ENCODE peak calls at places on chromosomes 13 and 19, in six cellular contexts. J, D, P, S, H and M are unnamed samples.

GRCh38 chr19:48945817-48946216 is 8.9 kb upstream of the BAX start:
- DNase-seq in S (no peak), P (no peak), J (no peak), H (no peak), D (no peak), M (no peak)

GRCh38 chr13:76885203-76886004 is 801 bp downstream of the KCTD12 start:
- DNase-seq in J (peak), P (peak), H (peak), S (peak), D (no peak), M (peak)

GRCh38 chr19:46115396-46116109 is 8.9 kb downstream of the IGFL3 start:
- DNase-seq in J (peak), H (no peak), P (no peak), S (no peak), D (no peak), M (no peak)

GRCh38 chr13:20882206-20882605 is 20.3 kb downstream of the XPO4 start:
- DNase-seq in S (no peak), J (peak), P (peak), H (no peak), D (no peak), M (no peak)

GRCh38 chr19:48637948-48638830 is 1.0 kb upstream of the DBP start:
- DNase-seq in S (peak), J (peak), H (peak), P (peak), D (no peak), M (peak)

GRCh38 chr13:110637747-110638146 is 22.4 kb downstream of the NAXD start:
- DNase-seq in J (no peak), D (no peak), H (no peak), S (no peak), P (no peak), M (no peak)

GRCh38 chr19:54473071-54473941 is at the start of gene CDC42EP5:
- DNase-seq in D (no peak), J (peak), P (peak), S (peak), H (peak), M (peak)

GRCh38 chr19:7460562-7460966 is 28.3 kb downstream of the PEX11G start:
- DNase-seq in D (no peak), S (no peak), J (peak), H (no peak), P (no peak), M (no peak)

GRCh38 chr13:46116653-46117502 is 12.0 kb upstream of the CPB2 start:
- DNase-seq in D (no peak), H (no peak), P (no peak), S (no peak), J (no peak), M (no peak)

GRCh38 chr13:45721203-45721731 is 19.1 kb downstream of the CBY2 start:
- DNase-seq in J (no peak), H (no peak), P (no peak), D (no peak), S (no peak), M (no peak)

GRCh38 chr19:10290439-10290875 is 705 bp downstream of the ICAM5 start:
- DNase-seq in S (no peak), P (no peak), D (no peak), H (no peak), J (peak), M (no peak)

GRCh38 chr19:17347361-17347760 is 10.0 kb downstream of the GTPBP3 start:
- DNase-seq in J (peak), H (no peak), D (no peak), S (peak), P (peak), M (no peak)

GRCh38 chr13:100630564-100630963 is 42.0 kb upstream of the GGACT start:
- DNase-seq in H (no peak), J (no peak), S (no peak), P (no peak), D (no peak), M (no peak)

GRCh38 chr13:24851546-24851945 is 87.6 kb downstream of the RNF17 start:
- DNase-seq in D (no peak), H (no peak), P (no peak), J (peak), S (no peak), M (no peak)

GRCh38 chr13:42680748-42681147 is 100.6 kb upstream of the FAM216B start:
- DNase-seq in H (no peak), J (no peak), P (no peak), S (no peak), D (no peak), M (no peak)

GRCh38 chr19:14146789-14147216 is 10.4 kb upstream of the ASF1B start:
- DNase-seq in J (peak), S (no peak), H (no peak), D (no peak), P (no peak), M (no peak)

GRCh38 chr13:101144808-101145419 is 271.4 kb downstream of the NALCN start:
- DNase-seq in J (peak), D (no peak), P (no peak), S (no peak), H (no peak), M (no peak)

GRCh38 chr19:52600639-52601024 is 30.5 kb downstream of the ZNF701 start:
- DNase-seq in D (no peak), H (no peak), S (no peak), P (no peak), J (peak), M (peak)

GRCh38 chr13:67299072-67299635 is 69.0 kb upstream of the PCDH9 start:
- DNase-seq in J (peak), S (no peak), P (no peak), D (no peak), H (no peak), M (no peak)

GRCh38 chr19:48596679-48597465 is 9.7 kb upstream of the SPACA4 start:
- DNase-seq in S (no peak), J (no peak), H (no peak), D (no peak), P (no peak), M (peak)

GRCh38 chr19:40224342-40225148 is 1.9 kb downstream of the CCNP start:
- DNase-seq in S (no peak), J (no peak), D (no peak), H (no peak), P (no peak), M (no peak)

GRCh38 chr13:27788271-27788670 is 4.0 kb upstream of the GSX1 start:
- DNase-seq in D (no peak), J (no peak), H (no peak), P (no peak), S (no peak), M (no peak)

GRCh38 chr13:33744589-33745369 is 73.2 kb upstream of the RFC3 start:
- DNase-seq in P (no peak), D (no peak), H (no peak), S (no peak), J (no peak), M (no peak)

GRCh38 chr13:25865391-25865790 is 186.4 kb downstream of the SHISA2 start:
- DNase-seq in J (no peak), H (no peak), P (no peak), S (no peak), D (no peak), M (no peak)

GRCh38 chr13:64083396-64083795 is 2667.7 kb upstream of the PCDH20 start:
- DNase-seq in J (peak), H (no peak), P (no peak), S (no peak), D (no peak), M (no peak)

GRCh38 chr13:59318320-59318930 is 845.3 kb downstream of the DIAPH3 start:
- DNase-seq in D (no peak), P (peak), S (no peak), J (peak), H (peak), M (peak)

GRCh38 chr13:43797154-43797553 is 10.4 kb upstream of the ENOX1 start:
- DNase-seq in D (no peak), S (no peak), P (no peak), J (no peak), H (no peak), M (no peak)

GRCh38 chr13:43797869-43798268 is 11.1 kb upstream of the ENOX1 start:
- DNase-seq in P (no peak), S (no peak), J (peak), H (no peak), D (no peak), M (no peak)

GRCh38 chr13:43787518-43787891 is 733 bp upstream of the ENOX1 start:
- DNase-seq in H (no peak), P (no peak), D (no peak), S (no peak), J (no peak), M (no peak)

GRCh38 chr13:43787998-43788397 is 1.2 kb upstream of the ENOX1 start:
- DNase-seq in S (no peak), H (no peak), P (no peak), D (no peak), J (peak), M (no peak)

GRCh38 chr13:43792456-43792855 is 5.7 kb upstream of the ENOX1 start:
- DNase-seq in P (no peak), S (no peak), H (no peak), D (no peak), J (no peak), M (no peak)
- TF ChIP-seq CTCF in P (no peak), S (no peak), H (no peak), D (no peak), J (no peak), M (no peak)

DNA sequence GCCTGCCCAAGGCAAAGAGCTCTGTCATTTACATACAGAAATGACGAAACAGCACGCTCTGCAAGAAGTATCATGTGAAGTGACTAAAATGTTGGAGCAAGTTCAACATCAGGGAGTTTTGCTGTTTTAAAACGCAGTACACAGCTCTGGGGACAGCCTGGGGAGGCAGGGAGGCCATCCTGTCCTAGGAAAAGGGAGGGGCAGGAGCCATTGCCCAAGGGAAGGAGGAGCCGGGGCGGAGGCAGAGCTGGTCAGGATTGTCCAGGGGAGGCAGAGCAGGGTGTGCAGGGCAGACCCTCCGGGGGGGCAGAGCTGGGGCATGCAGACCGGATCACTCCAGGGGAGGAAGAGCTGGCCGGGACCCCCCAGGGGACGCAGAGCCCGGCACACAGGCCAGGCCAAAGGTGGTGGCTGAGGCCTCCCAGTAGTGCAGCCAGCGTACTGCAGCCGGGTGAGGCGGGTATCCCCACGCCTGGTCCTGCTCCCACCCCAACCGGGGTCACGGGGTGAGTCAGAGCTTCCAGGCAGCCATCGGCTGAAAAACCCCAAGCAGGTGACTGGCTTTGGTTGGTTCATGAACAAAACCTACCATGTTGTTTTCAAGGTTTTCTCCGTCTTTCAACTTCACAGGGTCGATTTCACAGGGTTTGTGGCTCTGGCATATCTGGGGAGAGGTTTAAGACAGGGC is 41.9 kb upstream of the C13orf46 start:
- DNase-seq in S (no peak), J (peak), H (peak), P (peak), D (no peak), M (no peak)
- H3K27ac ChIP-seq in S (no peak), J (no peak), H (peak), P (no peak), D (no peak), M (peak)

DNA sequence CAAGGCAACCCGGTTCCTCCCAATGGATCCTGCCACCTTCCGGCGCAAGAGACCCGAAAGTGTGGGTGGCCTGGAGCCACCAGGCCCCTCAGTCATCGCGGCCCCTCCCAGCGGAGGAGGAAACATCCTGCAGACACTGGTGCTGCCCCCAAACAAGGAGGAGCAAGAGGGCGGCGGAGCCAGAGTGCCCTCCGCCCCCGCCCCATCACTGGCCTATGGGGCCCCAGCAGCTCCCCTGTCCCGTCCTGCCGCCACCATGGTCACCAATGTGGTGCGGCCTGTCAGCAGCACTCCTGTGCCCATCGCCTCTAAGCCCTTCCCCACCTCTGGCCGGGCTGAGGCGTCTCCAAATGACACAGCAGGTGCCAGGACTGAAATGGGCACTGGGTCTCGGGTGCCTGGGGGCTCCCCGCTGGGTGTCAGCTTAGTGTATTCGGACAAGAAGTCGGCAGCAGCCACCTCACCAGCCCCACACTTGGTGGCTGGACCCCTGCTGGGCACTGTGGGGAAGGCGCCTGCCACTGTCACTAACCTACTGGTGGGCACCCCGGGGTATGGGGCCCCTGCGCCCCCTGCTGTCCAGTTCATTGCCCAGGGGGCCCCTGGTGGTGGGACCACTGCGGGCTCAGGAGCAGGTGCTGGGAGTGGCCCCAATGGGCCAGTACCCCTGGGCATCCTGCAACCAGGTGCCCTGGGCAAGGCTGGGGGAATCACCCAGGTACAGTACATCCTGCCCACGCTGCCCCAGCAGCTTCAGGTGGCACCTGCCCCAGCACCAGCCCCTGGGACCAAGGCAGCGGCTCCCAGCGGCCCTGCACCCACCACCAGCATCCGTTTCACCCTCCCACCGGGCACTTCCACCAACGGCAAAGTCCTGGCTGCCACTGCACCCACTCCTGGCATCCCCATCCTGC is 11.2 kb upstream of the PRR19 start:
- DNase-seq in D (no peak), J (no peak), H (no peak), S (no peak), P (no peak), M (no peak)
- TF ChIP-seq CTCF in D (peak), J (peak), H (peak), S (peak), P (peak), M (peak)

DNA sequence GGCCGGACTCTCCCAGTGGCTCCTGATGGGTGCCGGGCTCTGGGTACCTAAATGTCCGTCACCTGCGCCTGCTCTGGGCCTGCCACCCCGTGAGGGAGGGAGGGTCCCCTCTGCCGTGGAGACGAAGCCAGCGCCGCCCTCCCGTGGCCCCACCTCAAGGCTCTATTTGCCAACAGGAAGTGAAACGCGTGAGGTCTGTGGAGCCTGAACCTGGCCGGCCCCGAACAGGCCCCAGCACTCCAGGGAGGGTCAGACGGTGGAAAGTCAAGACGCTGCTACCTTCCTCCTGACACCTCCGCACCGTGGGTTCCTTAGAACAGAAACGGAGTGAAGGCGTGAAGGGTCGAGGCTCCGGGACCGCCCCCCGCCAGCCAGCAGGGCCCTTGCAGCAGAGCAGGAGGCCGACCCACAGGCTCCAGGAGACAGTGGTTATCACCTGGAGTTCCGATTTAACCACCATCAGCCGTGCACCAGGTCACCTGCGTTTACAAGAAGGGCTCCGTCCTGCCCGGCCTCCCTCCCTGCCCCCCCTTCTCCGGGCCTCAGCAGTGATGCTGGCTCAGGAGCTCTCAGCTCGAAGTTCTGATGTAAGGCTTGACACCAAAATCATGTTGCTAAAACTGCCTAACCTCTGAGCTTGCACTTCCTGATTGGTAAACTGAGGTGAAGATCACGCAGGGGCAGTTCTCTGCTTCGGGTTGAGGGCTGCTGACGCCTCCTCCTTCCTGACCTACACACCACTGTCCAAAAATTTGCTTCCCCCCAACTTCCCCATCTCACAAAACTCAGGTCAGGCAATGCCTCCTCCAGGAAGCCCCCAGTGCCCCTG is 50.9 kb upstream of the C13orf46 start:
- DNase-seq in H (no peak), P (no peak), J (no peak), D (no peak), S (peak), M (peak)
- H3K27ac ChIP-seq in H (no peak), P (no peak), J (no peak), D (no peak), S (no peak), M (peak)

DNA sequence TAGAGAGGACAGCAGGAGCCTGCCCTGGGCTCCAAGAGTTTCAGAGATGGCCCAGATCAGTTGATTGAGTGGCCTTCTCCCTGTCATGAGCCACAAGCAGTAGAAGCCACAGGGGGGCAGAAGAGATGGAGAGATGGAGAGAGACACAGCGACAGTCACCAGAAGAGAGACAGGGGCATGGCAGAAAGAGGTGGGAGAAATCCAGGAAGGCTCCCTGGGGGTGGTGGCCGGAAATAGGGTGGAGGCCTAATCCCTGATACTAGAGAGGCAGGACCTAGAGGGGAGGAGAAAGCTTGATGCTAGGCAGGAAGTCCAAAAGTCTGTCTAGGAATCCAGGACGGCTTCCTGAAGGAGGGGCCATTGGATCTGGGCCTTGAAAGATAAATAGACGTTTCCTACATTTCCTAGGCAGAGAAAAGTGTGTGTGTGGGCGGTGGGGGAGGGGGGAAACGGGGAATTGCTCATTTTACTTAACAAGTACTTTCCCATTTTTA is 9.6 kb upstream of the TPM4 start:
- DNase-seq in S (peak), D (no peak), P (no peak), J (peak), H (peak), M (peak)
- TF ChIP-seq CTCF in S (peak), D (no peak), P (no peak), J (peak), H (peak), M (peak)

DNA sequence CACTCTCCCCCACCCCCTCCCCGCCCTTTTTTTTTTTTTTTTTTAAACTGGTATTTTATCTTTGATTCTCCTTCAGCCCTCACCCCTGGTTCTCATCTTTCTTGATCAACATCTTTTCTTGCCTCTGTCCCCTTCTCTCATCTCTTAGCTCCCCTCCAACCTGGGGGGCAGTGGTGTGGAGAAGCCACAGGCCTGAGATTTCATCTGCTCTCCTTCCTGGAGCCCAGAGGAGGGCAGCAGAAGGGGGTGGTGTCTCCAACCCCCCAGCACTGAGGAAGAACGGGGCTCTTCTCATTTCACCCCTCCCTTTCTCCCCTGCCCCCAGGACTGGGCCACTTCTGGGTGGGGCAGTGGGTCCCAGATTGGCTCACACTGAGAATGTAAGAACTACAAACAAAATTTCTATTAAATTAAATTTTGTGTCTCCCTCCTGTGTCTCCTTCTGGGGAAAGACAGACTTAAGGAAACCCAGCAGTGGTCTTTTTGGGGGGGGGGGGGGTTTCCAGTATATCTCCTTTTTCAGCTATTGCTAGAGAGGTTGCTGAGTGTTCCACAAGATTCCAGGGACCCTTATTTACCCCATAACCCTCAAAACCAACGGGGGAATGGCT is 1.5 kb upstream of the RAD23A start:
- DNase-seq in H (no peak), S (no peak), J (no peak), D (no peak), P (no peak), M (no peak)
- H3K27ac ChIP-seq in H (peak), S (peak), J (no peak), D (peak), P (peak), M (no peak)